ENCODE peak calls at places on chromosome 10, in nine cellular contexts. K is cardiac fibroblast; F is RWPE1; P is OCI-LY7; C is GM06990; I is G401; H is pons; A is kidney; G is stimulated activated CD4-positive, alpha-beta T cell treated with anti-CD3 and anti-CD28 coated beads, Interleukin-4, amount 100 ng/mL, for 1 hour. Y is an unnamed sample.

GRCh38 chr10:18400911-18401260 is 250.5 kb downstream of the NSUN6 start:
- DNase-seq in K (no peak), F (no peak), P (no peak), C (no peak), I (peak), H (no peak), A (no peak), G (no peak), Y (no peak)

GRCh38 chr10:84854439-84854838 is 526.0 kb downstream of the CCSER2 start:
- DNase-seq in K (no peak), F (no peak), P (no peak), C (no peak), I (no peak), H (no peak), A (no peak), G (no peak), Y (no peak)

GRCh38 chr10:78258303-78259030 is 224.8 kb downstream of the RPS24 start:
- DNase-seq in K (no peak), F (no peak), P (peak), C (no peak), I (peak), H (no peak), A (no peak), G (no peak), Y (no peak)

GRCh38 chr10:54613162-54613561 is 187.9 kb downstream of the PCDH15 start:
- DNase-seq in K (no peak), F (no peak), P (no peak), C (no peak), I (no peak), H (no peak), A (no peak), G (no peak), Y (no peak)

GRCh38 chr10:17229717-17229966 is 1.6 kb downstream of the VIM start:
- DNase-seq in K (no peak), F (peak), P (no peak), C (no peak), I (no peak), H (no peak), A (no peak), G (no peak), Y (no peak)

GRCh38 chr10:69383485-69384089 is 33.1 kb downstream of the TACR2 start:
- DNase-seq in K (peak), F (no peak), P (no peak), C (no peak), I (no peak), H (no peak), A (no peak), G (no peak), Y (no peak)

GRCh38 chr10:97498841-97499560 is at the start of gene UBTD1:
- DNase-seq in K (peak), F (peak), P (peak), C (peak), I (peak), H (peak), A (peak), G (peak), Y (peak)

GRCh38 chr10:48363617-48364355 is 57.3 kb downstream of the MAPK8 start:
- DNase-seq in K (peak), F (peak), P (peak), C (peak), I (peak), H (peak), A (no peak), G (no peak), Y (no peak)

GRCh38 chr10:132098539-132099421 is 33.0 kb downstream of the JAKMIP3 start:
- DNase-seq in K (no peak), F (no peak), P (no peak), C (no peak), I (no peak), H (no peak), A (peak), G (no peak), Y (no peak)

GRCh38 chr10:6091630-6092029 is 2.8 kb downstream of the RBM17 start:
- DNase-seq in K (peak), F (no peak), P (peak), C (no peak), I (no peak), H (no peak), A (no peak), G (no peak), Y (no peak)

GRCh38 chr10:7696545-7696944 is 6.6 kb upstream of the ITIH2 start:
- DNase-seq in K (no peak), F (no peak), P (no peak), C (no peak), I (peak), H (no peak), A (peak), G (no peak), Y (no peak)

GRCh38 chr10:71342850-71343773 is 24.1 kb downstream of the SLC29A3 start:
- DNase-seq in K (peak), F (no peak), P (no peak), C (no peak), I (no peak), H (peak), A (no peak), G (no peak), Y (no peak)